ENCODE peak calls at places on chromosomes 2 and 18, in seven cellular contexts. P, K, I, O, F, A and R are unnamed samples.

GRCh38 chr18:46622999-46623398 is 34.0 kb downstream of the LOXHD1 start:
- ATAC-seq in K (no peak), P (peak), O (peak), F (peak), I (no peak), A (peak), R (no peak)

GRCh38 chr2:176490061-176490861 is 221.0 kb downstream of the MTX2 start:
- ATAC-seq in F (no peak), O (no peak), I (no peak), K (peak), P (no peak), A (no peak), R (peak)

GRCh38 chr2:241018051-241018891 is 19.9 kb downstream of the SNED1 start:
- ATAC-seq in F (no peak), I (no peak), P (peak), K (no peak), A (no peak), O (no peak), R (no peak)

GRCh38 chr18:56382541-56382940 is 255.9 kb downstream of the TXNL1 start:
- ATAC-seq in P (no peak), O (no peak), F (no peak), K (peak), A (no peak), I (no peak), R (no peak)

GRCh38 chr2:7592618-7593140 is 675.5 kb downstream of the RNF144A start:
- ATAC-seq in P (peak), O (peak), A (no peak), I (peak), F (peak), K (no peak), R (no peak)

GRCh38 chr2:193743089-193743488 is 1548.4 kb upstream of the TMEFF2 start:
- ATAC-seq in O (no peak), P (no peak), K (no peak), F (no peak), A (no peak), I (no peak), R (no peak)

GRCh38 chr18:24846133-24846532 is 385.7 kb downstream of the HRH4 start:
- ATAC-seq in I (no peak), O (no peak), K (peak), F (no peak), P (no peak), A (no peak), R (no peak)

GRCh38 chr2:110875384-110875725 is 143.0 kb downstream of the ACOXL start:
- ATAC-seq in F (no peak), P (no peak), I (no peak), K (no peak), A (no peak), O (no peak), R (no peak)

GRCh38 chr2:45879406-45879805 is 227.9 kb downstream of the PRKCE start:
- ATAC-seq in K (peak), I (no peak), P (no peak), O (no peak), A (no peak), F (no peak), R (no peak)

GRCh38 chr2:12199661-12200258 is 453.3 kb downstream of the LPIN1 start:
- ATAC-seq in I (no peak), O (no peak), F (no peak), P (no peak), K (peak), A (no peak), R (no peak)

GRCh38 chr2:47422560-47422959 is 19.6 kb downstream of the MSH2 start:
- ATAC-seq in I (no peak), K (no peak), A (peak), P (no peak), F (no peak), O (no peak), R (no peak)

GRCh38 chr2:238169708-238170251 is 11.0 kb downstream of the ERFE start:
- ATAC-seq in I (no peak), P (no peak), O (no peak), A (peak), K (peak), F (no peak), R (peak)